ENCODE peak calls at places on chromosomes 6 and 20, in six cellular contexts. V is lower leg skin, X is neural crest cell, W is GM23338, C is RPMI7951, I is naive B cell. S is an unnamed sample.

GRCh38 chr6:151317206-151317994 is 74.0 kb downstream of the ZBTB2 start:
- DNase-seq in V (no peak), W (no peak), X (no peak), I (no peak), C (peak; percentile 41), S (no peak)

GRCh38 chr6:11609324-11610071 is 71.9 kb downstream of the TMEM170B start:
- DNase-seq in I (no peak), W (peak; percentile 29), X (no peak), C (peak; percentile 75), V (no peak), S (no peak)

GRCh38 chr6:138515657-138516056 is 16.4 kb upstream of the NHSL1 start:
- DNase-seq in X (no peak), V (no peak), C (no peak), W (no peak), I (no peak), S (no peak)

GRCh38 chr6:17589402-17590116 is 10.5 kb upstream of the FAM8A1 start:
- DNase-seq in W (peak; percentile 50), V (no peak), C (peak; percentile 82), X (no peak), I (no peak), S (no peak)

GRCh38 chr6:110590821-110591351 is 114.5 kb upstream of the SLC22A16 start:
- DNase-seq in I (no peak), C (peak; percentile 29), V (no peak), W (no peak), X (no peak), S (no peak)

GRCh38 chr6:157050537-157051280 is 272.6 kb downstream of the TMEM242 start:
- DNase-seq in V (no peak), C (no peak), I (no peak), X (no peak), W (no peak), S (no peak)

GRCh38 chr6:3919130-3919628 is 70.0 kb downstream of the FAM50B start:
- DNase-seq in W (no peak), X (no peak), I (no peak), C (peak; percentile 81), V (peak; percentile 57), S (no peak)

GRCh38 chr20:15676815-15677214 is 896.4 kb downstream of the KIF16B start:
- DNase-seq in W (no peak), I (no peak), V (no peak), X (no peak), C (no peak), S (no peak)

GRCh38 chr20:43911066-43911465 is 3.6 kb upstream of the TOX2 start:
- DNase-seq in X (no peak), C (peak; percentile 95), I (no peak), W (peak; percentile 13), V (no peak), S (no peak)

GRCh38 chr6:138235205-138235604 is 16.9 kb upstream of the PBOV1 start:
- DNase-seq in V (no peak), I (no peak), X (no peak), C (no peak), W (no peak), S (no peak)

GRCh38 chr20:13061381-13061780 is 52.6 kb downstream of the SPTLC3 start:
- DNase-seq in C (no peak), V (no peak), X (no peak), I (no peak), W (no peak), S (no peak)

GRCh38 chr20:53942121-53942816 is 128.1 kb downstream of the BCAS1 start:
- DNase-seq in I (peak; percentile 59), C (no peak), W (peak; percentile 67), V (no peak), X (no peak), S (no peak)

GRCh38 chr20:43993552-43993951 is 78.9 kb downstream of the TOX2 start:
- DNase-seq in W (no peak), X (no peak), I (no peak), V (no peak), C (peak; percentile 80), S (no peak)

GRCh38 chr6:122947355-122947754 is 48.7 kb upstream of the CLVS2 start:
- DNase-seq in V (no peak), X (peak; percentile 23), I (no peak), C (no peak), W (peak; percentile 81), S (no peak)

GRCh38 chr6:137218473-137218916 is 690 bp downstream of the IFNGR1 start:
- DNase-seq in X (no peak), V (peak; percentile 73), I (peak; percentile 65), W (peak; percentile 24), C (peak; percentile 90), S (peak; percentile 37)

GRCh38 chr20:5845686-5846651 is 95.8 kb downstream of the SHLD1 start:
- DNase-seq in V (no peak), X (no peak), I (no peak), W (peak; percentile 51), C (peak; percentile 23), S (no peak)

GRCh38 chr6:30212865-30213653 is at the start of gene TRIM26:
- DNase-seq in X (peak; percentile 94), C (peak; percentile 97), I (peak; percentile 99), W (peak; percentile 99), V (peak; percentile 98), S (peak; percentile 99)

GRCh38 chr20:18902181-18902725 is 88.7 kb downstream of the SCP2D1 start:
- DNase-seq in C (peak; percentile 59), V (no peak), I (no peak), W (no peak), X (no peak), S (no peak)

GRCh38 chr6:16649241-16649640 is 112.0 kb downstream of the ATXN1 start:
- DNase-seq in W (no peak), V (no peak), C (no peak), I (no peak), X (no peak), S (no peak)

S was measured in breast epithelium.